ENCODE peak calls at places on chromosomes 12 and 14, in nine cellular contexts. S is omental fat pad; K is mesothelial cell of epicardium; G is upper lobe of right lung; N is CD4-positive, alpha-beta T cell; J is fibroblast of pulmonary artery; H is progenitor cell of endocrine pancreas; X is HepG2; Z is transverse colon. D is an unnamed sample.

GRCh38 chr12:132638541-132639408 is 20.2 kb downstream of the P2RX2 start:
- DNase-seq in S (no peak), X (peak), J (peak), H (no peak), K (no peak), G (no peak), N (no peak), Z (no peak), D (peak)

GRCh38 chr14:28436821-28437220 is 329.8 kb upstream of the FOXG1 start:
- DNase-seq in X (no peak), N (no peak), G (no peak), Z (no peak), S (no peak), J (no peak), K (no peak), H (no peak), D (no peak)

GRCh38 chr12:91986084-91986483 is 159.6 kb downstream of the BTG1 start:
- DNase-seq in S (no peak), N (no peak), Z (no peak), G (no peak), J (no peak), H (no peak), K (no peak), X (peak), D (peak)

GRCh38 chr12:22656376-22656775 is 31.4 kb downstream of the ETNK1 start:
- DNase-seq in Z (no peak), K (no peak), J (no peak), X (no peak), G (no peak), H (no peak), S (no peak), N (no peak), D (no peak)

GRCh38 chr12:132559652-132560420 is 50.5 kb downstream of the LRCOL1 start:
- DNase-seq in X (peak), H (peak), K (peak), N (no peak), J (peak), S (no peak), G (no peak), Z (peak), D (peak)

GRCh38 chr12:750356-751191 is 1.8 kb upstream of the WNK1 start:
- DNase-seq in J (no peak), N (no peak), H (no peak), Z (no peak), K (no peak), X (no peak), G (no peak), S (no peak), D (no peak)

GRCh38 chr12:54125950-54126695 is 62.7 kb downstream of the SMUG1 start:
- DNase-seq in S (no peak), H (peak), J (no peak), K (no peak), Z (peak), N (no peak), X (no peak), G (no peak), D (peak)

GRCh38 chr14:21735200-21735599 is 61.6 kb upstream of the OR4E1 start:
- DNase-seq in S (no peak), H (no peak), N (no peak), G (no peak), X (no peak), Z (no peak), J (no peak), K (no peak), D (no peak)

DNA sequence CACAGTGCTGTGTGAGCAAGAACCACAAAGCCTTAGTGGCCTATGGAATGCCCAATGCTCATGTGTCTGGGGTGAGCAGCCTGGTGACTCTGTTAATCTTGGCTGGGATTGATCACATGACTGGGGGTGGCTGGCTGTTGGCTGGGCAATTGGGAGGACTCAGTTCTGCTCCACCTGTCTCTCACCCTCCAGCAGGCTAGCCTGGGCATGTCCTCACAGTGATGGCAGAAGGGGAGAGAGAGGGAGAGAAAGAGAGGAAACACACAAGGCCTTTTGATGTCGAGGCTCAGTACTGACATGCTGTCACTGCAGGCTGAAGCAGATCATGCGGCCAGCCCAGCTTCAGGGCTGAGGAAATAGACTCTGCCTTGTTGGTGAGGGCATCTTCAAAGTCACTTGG is 136.8 kb downstream of the TBX5 start:
- DNase-seq in N (no peak), J (no peak), H (no peak), G (no peak), K (no peak), S (no peak), X (no peak), Z (no peak), D (peak)
- TF ChIP-seq CTCF in N (no peak), J (no peak), H (no peak), G (no peak), K (no peak), S (no peak), X (no peak), Z (no peak), D (no peak)

GRCh38 chr14:23053426-23053825 is 3.9 kb downstream of the CDH24 start:
- DNase-seq in N (no peak), S (no peak), H (no peak), J (no peak), K (no peak), X (no peak), G (peak), Z (no peak), D (no peak)

GRCh38 chr14:23052671-23053070 is 4.6 kb downstream of the CDH24 start:
- DNase-seq in G (peak), S (no peak), Z (no peak), H (no peak), K (no peak), N (no peak), X (no peak), J (no peak), D (no peak)

GRCh38 chr14:23051482-23051881 is 5.8 kb downstream of the CDH24 start:
- DNase-seq in H (no peak), S (no peak), K (no peak), J (no peak), X (no peak), G (no peak), N (no peak), Z (no peak), D (no peak)

GRCh38 chr14:23054000-23054811 is 3.1 kb downstream of the CDH24 start:
- DNase-seq in J (no peak), N (no peak), Z (no peak), H (no peak), X (no peak), S (no peak), K (no peak), G (peak), D (no peak)

GRCh38 chr14:23052182-23052623 is 5.1 kb downstream of the CDH24 start:
- DNase-seq in K (no peak), X (peak), N (no peak), H (no peak), G (no peak), S (no peak), Z (no peak), J (no peak), D (no peak)
- TF ChIP-seq CTCF in K (no peak), X (peak), N (no peak), H (no peak), G (no peak), S (no peak), Z (no peak), J (peak), D (no peak)

GRCh38 chr14:52015411-52016030 is 26.2 kb downstream of the RTRAF start:
- DNase-seq in S (no peak), J (no peak), K (no peak), G (no peak), X (peak), H (no peak), N (no peak), Z (no peak), D (peak)
- TF ChIP-seq CTCF in S (no peak), J (peak), K (no peak), G (peak), X (peak), H (peak), N (no peak), Z (peak), D (peak)

DNA sequence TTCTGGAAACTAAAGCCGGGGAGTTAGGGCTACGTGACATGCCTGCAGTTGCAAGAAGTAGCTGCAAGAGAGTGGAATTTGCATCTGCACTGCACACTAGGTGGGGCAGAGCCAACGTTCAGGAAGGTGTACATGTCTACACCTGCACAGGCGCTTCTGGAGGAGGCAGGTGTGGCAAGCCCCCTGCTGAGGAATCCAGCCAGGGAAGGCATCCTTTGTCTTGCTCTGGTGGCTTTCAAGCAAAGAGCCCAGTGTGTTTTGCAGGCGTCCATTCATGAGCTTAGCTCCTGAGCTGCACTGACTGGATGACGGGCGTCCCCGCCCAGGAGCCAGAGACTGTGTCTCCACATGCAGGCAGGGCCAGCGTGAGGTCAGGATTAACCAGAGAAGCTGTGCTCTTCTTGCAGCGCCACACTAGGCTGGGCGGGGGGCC is 116.3 kb downstream of the ZFP36L1 start:
- DNase-seq in H (no peak), G (peak), J (no peak), K (no peak), N (no peak), S (no peak), Z (no peak), X (peak), D (peak)
- TF ChIP-seq CTCF in H (no peak), G (no peak), J (no peak), K (no peak), N (no peak), S (no peak), Z (no peak), X (peak), D (no peak)

DNA sequence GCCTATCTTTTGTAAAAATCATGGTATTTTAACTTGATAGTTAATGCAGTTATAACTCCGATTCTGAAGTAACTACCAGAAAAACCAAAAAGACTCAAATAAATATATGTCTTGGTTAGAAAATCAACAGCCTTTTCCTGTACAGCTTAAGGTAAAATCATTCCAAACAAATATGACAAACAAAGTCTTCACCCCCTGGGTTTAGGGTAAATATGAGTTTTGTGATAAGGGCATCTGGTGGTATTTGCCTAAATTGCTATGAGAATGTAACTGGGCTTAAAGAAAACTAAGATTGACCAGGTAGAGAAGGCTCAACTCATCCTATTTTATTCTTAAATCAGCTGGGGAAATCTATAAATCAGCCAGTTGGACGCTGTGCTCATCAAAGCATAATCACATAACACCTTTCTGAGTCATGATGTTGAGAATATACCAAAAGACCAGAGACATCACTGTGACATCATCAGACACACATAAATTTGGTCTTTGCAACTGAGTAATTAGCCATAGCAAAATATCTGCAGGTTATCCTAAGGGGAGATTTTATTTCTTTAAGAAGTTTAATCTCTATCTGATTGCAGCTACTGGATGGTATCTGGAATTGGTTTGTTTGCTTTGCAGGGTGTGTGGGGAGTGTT is 133.9 kb downstream of the STXBP6 start:
- DNase-seq in J (no peak), X (no peak), H (no peak), N (no peak), K (no peak), S (no peak), Z (no peak), G (no peak), D (no peak)
- TF ChIP-seq CTCF in J (no peak), X (no peak), H (no peak), N (no peak), K (no peak), S (no peak), Z (no peak), G (no peak), D (no peak)

GRCh38 chr14:31022386-31022785 is 3.1 kb upstream of the AP4S1 start:
- DNase-seq in N (no peak), K (no peak), S (no peak), G (no peak), Z (no peak), H (no peak), X (no peak), J (no peak), D (no peak)
- TF ChIP-seq CTCF in N (no peak), K (no peak), S (no peak), G (no peak), Z (no peak), H (no peak), X (no peak), J (no peak), D (no peak)

DNA sequence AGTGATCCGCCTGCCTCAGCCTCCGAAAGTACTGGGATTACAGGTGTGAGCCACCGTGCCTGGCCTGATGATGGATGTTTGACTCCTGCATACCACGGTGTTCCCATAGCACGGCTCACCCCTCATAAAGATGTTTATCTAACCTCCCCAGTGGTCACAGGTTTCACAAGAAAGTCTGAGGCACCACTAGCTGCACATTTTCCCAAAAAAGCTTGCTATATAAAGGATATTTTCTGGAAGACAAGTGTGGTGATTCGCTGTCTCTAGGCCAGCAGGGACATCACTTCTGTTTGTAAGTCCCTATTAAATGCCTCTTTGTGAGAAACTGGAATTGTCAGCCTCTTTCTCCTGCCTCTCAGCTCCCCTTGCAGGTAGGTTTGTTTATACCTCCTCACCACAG is 18.3 kb downstream of the PLEK2 start:
- DNase-seq in K (no peak), X (no peak), Z (no peak), S (no peak), J (no peak), H (no peak), G (no peak), N (no peak), D (no peak)
- TF ChIP-seq CTCF in K (no peak), X (no peak), Z (no peak), S (no peak), J (no peak), H (no peak), G (no peak), N (no peak), D (no peak)

DNA sequence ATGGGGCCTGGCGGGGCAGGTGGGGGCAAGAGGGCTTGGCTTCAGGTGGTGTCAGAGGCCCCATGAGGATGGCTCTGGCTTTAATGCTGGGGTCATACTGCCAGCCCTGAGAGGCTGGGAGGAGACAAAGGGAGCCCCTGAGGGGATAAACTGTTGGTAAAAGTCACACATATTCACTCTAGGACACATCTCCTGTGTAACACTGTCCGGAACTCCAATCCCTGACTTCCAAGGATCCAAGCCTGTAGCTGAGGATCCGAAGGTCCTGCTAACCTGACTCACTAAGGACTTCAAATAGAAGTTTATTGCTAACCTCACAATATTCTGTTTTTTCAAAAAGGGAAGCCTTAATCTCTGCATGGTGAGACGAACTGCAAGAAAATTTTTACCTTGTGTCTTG is 39.2 kb upstream of the GPR68 start:
- DNase-seq in H (no peak), J (no peak), S (no peak), K (no peak), N (no peak), Z (no peak), X (no peak), G (no peak), D (no peak)
- TF ChIP-seq CTCF in H (no peak), J (no peak), S (no peak), K (no peak), N (no peak), Z (no peak), X (no peak), G (no peak), D (no peak)

D was measured in MCF 10A.